ENCODE peak calls at places on chromosomes 11 and 22, in eight cellular contexts. Y is activated CD8-positive, alpha-beta memory T cell treated with anti-CD3 and anti-CD28 coated beads for 24 hours; P is activated CD4-positive, alpha-beta T cell treated with anti-CD3 and anti-CD28 coated beads, Interleukin-2, amount 10 ng/mL, durations not matched to agents 24 days and 14 days; M is Caki2; O is AG10803; D is thyroid gland; A is BE2C; W is cardiac muscle cell. N is an unnamed sample.

GRCh38 chr11:123454060-123454651 is 24.1 kb downstream of the GRAMD1B start:
- DNase-seq in Y (peak), W (peak), P (peak), D (no peak), O (no peak), A (peak), M (peak), N (no peak)

GRCh38 chr11:57321996-57322880 is 2.5 kb downstream of the TNKS1BP1 start:
- DNase-seq in W (peak), A (peak), M (peak), Y (no peak), P (no peak), D (peak), O (peak), N (no peak)

GRCh38 chr11:33674035-33674814 is 26.4 kb downstream of the C11orf91 start:
- DNase-seq in Y (peak), M (no peak), W (peak), P (no peak), D (no peak), A (no peak), O (peak), N (no peak)

GRCh38 chr11:73265853-73266643 is 6.1 kb upstream of the P2RY6 start:
- DNase-seq in D (no peak), A (no peak), P (no peak), M (no peak), W (no peak), Y (peak), O (no peak), N (no peak)

GRCh38 chr11:117816846-117817212 is 7.7 kb downstream of the FXYD2 start:
- DNase-seq in A (peak), P (peak), M (peak), W (no peak), D (no peak), Y (no peak), O (no peak), N (no peak)

GRCh38 chr11:73528013-73528412 is 69.9 kb downstream of the FAM168A start:
- DNase-seq in D (no peak), Y (no peak), O (no peak), W (no peak), A (no peak), P (no peak), M (no peak), N (no peak)

GRCh38 chr11:2131371-2132228 is 7.6 kb downstream of the IGF2 start:
- DNase-seq in M (no peak), W (no peak), Y (no peak), A (no peak), O (no peak), D (no peak), P (no peak), N (no peak)

GRCh38 chr22:48369789-48370507 is 1457.7 kb downstream of the BRD1 start:
- DNase-seq in Y (no peak), O (peak), A (no peak), D (no peak), W (no peak), M (peak), P (no peak), N (no peak)

GRCh38 chr11:111081021-111081511 is 164.5 kb upstream of the POU2AF2 start:
- DNase-seq in O (no peak), P (no peak), D (peak), M (peak), W (peak), A (no peak), Y (no peak), N (no peak)

GRCh38 chr22:44188316-44188715 is 7.6 kb downstream of the PARVG start:
- DNase-seq in O (no peak), A (no peak), D (no peak), Y (no peak), W (no peak), M (no peak), P (no peak), N (no peak)

GRCh38 chr11:118705111-118705741 is 25.8 kb upstream of the TREH start:
- DNase-seq in Y (peak), D (no peak), P (peak), M (no peak), A (no peak), O (no peak), W (no peak), N (no peak)

GRCh38 chr11:122215244-122215992 is 99.4 kb upstream of the BLID start:
- DNase-seq in P (peak), A (peak), O (peak), M (peak), W (peak), D (peak), Y (peak), N (no peak)

N was measured in effector CD8-positive, alpha-beta T cell.